ENCODE peak calls at places on chromosomes 5 and 9, in four cellular contexts. Y is upper lobe of right lung, W is RWPE1, S is fibroblast of pulmonary artery. G is an unnamed sample.

GRCh38 chr9:15244001-15244441 is 63.0 kb downstream of the TTC39B start:
- DNase-seq in S (peak; percentile 50), W (no peak), Y (no peak), G (peak; percentile 47)

GRCh38 chr9:130286072-130286770 is 20.7 kb downstream of the HMCN2 start:
- DNase-seq in W (no peak), Y (no peak), S (no peak), G (no peak)

GRCh38 chr5:63401434-63402046 is 560.7 kb downstream of the HTR1A start:
- DNase-seq in Y (peak; percentile 67), W (peak; percentile 53), S (peak; percentile 55), G (peak; percentile 57)

GRCh38 chr9:6049798-6050197 is 34.4 kb upstream of the RANBP6 start:
- DNase-seq in W (no peak), Y (no peak), S (peak; percentile 26), G (peak; percentile 46)

GRCh38 chr5:56164371-56164770 is 68.8 kb downstream of the ANKRD55 start:
- DNase-seq in Y (no peak), S (peak; percentile 64), W (no peak), G (no peak)

GRCh38 chr9:133227242-133227860 is 18.3 kb upstream of the OBP2B start:
- DNase-seq in Y (no peak), S (no peak), W (no peak), G (no peak)

GRCh38 chr5:5979362-5979760 is 399.0 kb downstream of the MED10 start:
- DNase-seq in W (no peak), S (no peak), Y (no peak), G (peak; percentile 20)

GRCh38 chr5:18811616-18812015 is 1176.4 kb downstream of the CDH18 start:
- DNase-seq in S (no peak), Y (no peak), W (no peak), G (no peak)

GRCh38 chr5:170275376-170275994 is 22.1 kb downstream of the LCP2 start:
- DNase-seq in Y (no peak), W (no peak), S (no peak), G (no peak)

GRCh38 chr9:133147412-133148271 is 16.1 kb downstream of the GBGT1 start:
- DNase-seq in Y (peak; percentile 90), W (peak; percentile 92), S (peak; percentile 50), G (peak; percentile 63)